ENCODE peak calls at places on chromosomes 13 and 19, in eight cellular contexts. A, K, E, U, F, R, X and O are unnamed samples.

GRCh38 chr13:98893361-98893760 is 84.5 kb downstream of the DOCK9 start:
- DNase-seq in A (no peak), K (no peak), E (no peak), U (no peak), F (no peak), R (no peak), X (no peak), O (no peak)

GRCh38 chr13:21674271-21675009 is 3.6 kb downstream of the FGF9 start:
- DNase-seq in A (peak; percentile 61), K (no peak), E (no peak), U (peak; percentile 35), F (peak; percentile 27), R (peak; percentile 49), X (peak; percentile 30), O (peak; percentile 39)

GRCh38 chr13:112768795-112769411 is 79.1 kb downstream of the ATP11A start:
- DNase-seq in A (no peak), K (no peak), E (no peak), U (no peak), F (no peak), R (no peak), X (no peak), O (no peak)

GRCh38 chr13:98571955-98572662 is 4.8 kb downstream of the STK24 start:
- DNase-seq in A (peak; percentile 71), K (no peak), E (peak; percentile 51), U (peak; percentile 91), F (no peak), R (no peak), X (no peak), O (peak; percentile 39)

GRCh38 chr19:54379187-54379678 is 14.5 kb upstream of the LAIR1 start:
- DNase-seq in A (no peak), K (no peak), E (no peak), U (no peak), F (no peak), R (no peak), X (no peak), O (no peak)

GRCh38 chr13:97189943-97190342 is 32.2 kb upstream of the MBNL2 start:
- DNase-seq in A (no peak), K (no peak), E (peak; percentile 57), U (peak; percentile 62), F (no peak), R (no peak), X (no peak), O (no peak)

GRCh38 chr13:25958983-25959382 is 92.8 kb downstream of the SHISA2 start:
- DNase-seq in A (no peak), K (no peak), E (no peak), U (no peak), F (no peak), R (no peak), X (no peak), O (no peak)

GRCh38 chr19:11142528-11143171 is 12.9 kb downstream of the SPC24 start:
- DNase-seq in A (peak; percentile 90), K (no peak), E (no peak), U (no peak), F (peak; percentile 87), R (no peak), X (no peak), O (no peak)